ENCODE peak calls at places on chromosomes 6 and 20, in nine cellular contexts. One of them, this sample, is unnamed.

GRCh38 chr6:134936927-134937326 is 13.0 kb downstream of the ALDH8A1 start:
- DNase-seq in neural crest cell: no peak
- DNase-seq in HT1080: peak
- DNase-seq in tibial artery: no peak
- DNase-seq in KBM-7: no peak
- DNase-seq in posterior vena cava: no peak
- DNase-seq in Kasumi-1: no peak
- DNase-seq in left ventricle myocardium superior: no peak
- DNase-seq in heart right ventricle: no peak
- DNase-seq in this sample: no peak

GRCh38 chr6:111354751-111355150 is 128.3 kb downstream of the REV3L start:
- DNase-seq in HT1080: no peak
- DNase-seq in left ventricle myocardium superior: no peak
- DNase-seq in tibial artery: no peak
- DNase-seq in Kasumi-1: no peak
- DNase-seq in heart right ventricle: no peak
- DNase-seq in KBM-7: no peak
- DNase-seq in neural crest cell: no peak
- DNase-seq in posterior vena cava: no peak
- DNase-seq in this sample: no peak

GRCh38 chr20:42688576-42688975 is 501.1 kb downstream of the PTPRT start:
- DNase-seq in heart right ventricle: no peak
- DNase-seq in neural crest cell: no peak
- DNase-seq in left ventricle myocardium superior: no peak
- DNase-seq in posterior vena cava: no peak
- DNase-seq in HT1080: no peak
- DNase-seq in Kasumi-1: no peak
- DNase-seq in tibial artery: no peak
- DNase-seq in KBM-7: no peak
- DNase-seq in this sample: no peak

GRCh38 chr20:31644701-31645100 is 7.0 kb downstream of the COX4I2 start:
- DNase-seq in HT1080: no peak
- DNase-seq in tibial artery: no peak
- DNase-seq in left ventricle myocardium superior: no peak
- DNase-seq in Kasumi-1: no peak
- DNase-seq in KBM-7: no peak
- DNase-seq in heart right ventricle: no peak
- DNase-seq in posterior vena cava: no peak
- DNase-seq in neural crest cell: no peak
- DNase-seq in this sample: no peak

GRCh38 chr6:154319231-154319858 is 37.3 kb downstream of the IPCEF1 start:
- DNase-seq in posterior vena cava: no peak
- DNase-seq in HT1080: no peak
- DNase-seq in Kasumi-1: no peak
- DNase-seq in left ventricle myocardium superior: no peak
- DNase-seq in heart right ventricle: no peak
- DNase-seq in neural crest cell: no peak
- DNase-seq in tibial artery: no peak
- DNase-seq in KBM-7: no peak
- DNase-seq in this sample: no peak

GRCh38 chr6:96907498-96907897 is 9.8 kb upstream of the NDUFAF4 start:
- DNase-seq in posterior vena cava: no peak
- DNase-seq in left ventricle myocardium superior: no peak
- DNase-seq in Kasumi-1: no peak
- DNase-seq in heart right ventricle: no peak
- DNase-seq in neural crest cell: no peak
- DNase-seq in HT1080: peak
- DNase-seq in KBM-7: no peak
- DNase-seq in tibial artery: no peak
- DNase-seq in this sample: no peak

GRCh38 chr6:134626131-134626530 is 308.2 kb upstream of the SGK1 start:
- DNase-seq in posterior vena cava: no peak
- DNase-seq in left ventricle myocardium superior: no peak
- DNase-seq in tibial artery: no peak
- DNase-seq in heart right ventricle: no peak
- DNase-seq in Kasumi-1: no peak
- DNase-seq in neural crest cell: no peak
- DNase-seq in KBM-7: no peak
- DNase-seq in HT1080: peak
- DNase-seq in this sample: no peak

GRCh38 chr20:41664584-41664983 is 46.4 kb upstream of the CHD6 start:
- DNase-seq in KBM-7: peak
- DNase-seq in tibial artery: no peak
- DNase-seq in heart right ventricle: no peak
- DNase-seq in neural crest cell: no peak
- DNase-seq in Kasumi-1: peak
- DNase-seq in left ventricle myocardium superior: no peak
- DNase-seq in HT1080: peak
- DNase-seq in posterior vena cava: no peak
- DNase-seq in this sample: peak

GRCh38 chr6:169048185-169048584 is 205.5 kb downstream of the THBS2 start:
- DNase-seq in Kasumi-1: no peak
- DNase-seq in heart right ventricle: no peak
- DNase-seq in neural crest cell: no peak
- DNase-seq in left ventricle myocardium superior: no peak
- DNase-seq in HT1080: no peak
- DNase-seq in KBM-7: no peak
- DNase-seq in posterior vena cava: no peak
- DNase-seq in tibial artery: no peak
- DNase-seq in this sample: no peak

GRCh38 chr6:142746524-142746923 is 198.5 kb downstream of the HIVEP2 start:
- DNase-seq in left ventricle myocardium superior: peak
- DNase-seq in HT1080: peak
- DNase-seq in neural crest cell: no peak
- DNase-seq in posterior vena cava: no peak
- DNase-seq in KBM-7: peak
- DNase-seq in tibial artery: no peak
- DNase-seq in heart right ventricle: peak
- DNase-seq in Kasumi-1: peak
- DNase-seq in this sample: peak

GRCh38 chr6:76043690-76044089 is 28.8 kb downstream of the IMPG1 start:
- DNase-seq in Kasumi-1: no peak
- DNase-seq in KBM-7: no peak
- DNase-seq in neural crest cell: no peak
- DNase-seq in HT1080: peak
- DNase-seq in left ventricle myocardium superior: no peak
- DNase-seq in heart right ventricle: no peak
- DNase-seq in tibial artery: no peak
- DNase-seq in posterior vena cava: no peak
- DNase-seq in this sample: no peak

GRCh38 chr6:81911446-81911845 is 159.0 kb upstream of the TENT5A start:
- DNase-seq in left ventricle myocardium superior: no peak
- DNase-seq in posterior vena cava: no peak
- DNase-seq in KBM-7: no peak
- DNase-seq in tibial artery: no peak
- DNase-seq in Kasumi-1: no peak
- DNase-seq in neural crest cell: no peak
- DNase-seq in heart right ventricle: no peak
- DNase-seq in HT1080: no peak
- DNase-seq in this sample: no peak

GRCh38 chr6:46704562-46704961 is 16.9 kb downstream of the TDRD6 start:
- DNase-seq in posterior vena cava: no peak
- DNase-seq in Kasumi-1: peak
- DNase-seq in tibial artery: no peak
- DNase-seq in left ventricle myocardium superior: no peak
- DNase-seq in heart right ventricle: no peak
- DNase-seq in HT1080: peak
- DNase-seq in KBM-7: peak
- DNase-seq in neural crest cell: no peak
- DNase-seq in this sample: no peak

GRCh38 chr6:37663016-37663810 is 34.5 kb downstream of the MDGA1 start:
- DNase-seq in posterior vena cava: peak
- DNase-seq in KBM-7: no peak
- DNase-seq in tibial artery: no peak
- DNase-seq in left ventricle myocardium superior: no peak
- DNase-seq in heart right ventricle: no peak
- DNase-seq in neural crest cell: no peak
- DNase-seq in HT1080: no peak
- DNase-seq in Kasumi-1: no peak
- DNase-seq in this sample: no peak

This sample was measured in memory B cell.